ENCODE peak calls at places on chromosomes 1 and 21, in eight cellular contexts. S is uterus, E is GM12892, L is lower leg skin, T is ovary, P is right lobe of liver, H is A549, N is GM12891. U is an unnamed sample.

GRCh38 chr1:31696246-31696645 is 7.6 kb downstream of the COL16A1 start:
- DNase-seq in S (no peak), E (no peak), L (no peak), T (no peak), P (no peak), H (no peak), N (no peak), U (no peak)

GRCh38 chr1:90705910-90706309 is 11.2 kb downstream of the BARHL2 start:
- DNase-seq in S (no peak), E (no peak), L (no peak), T (no peak), P (no peak), H (no peak), N (no peak), U (no peak)

GRCh38 chr1:101238041-101238515 is 1.3 kb downstream of the S1PR1 start:
- DNase-seq in S (no peak), E (no peak), L (no peak), T (no peak), P (peak), H (no peak), N (no peak), U (no peak)

GRCh38 chr21:44535963-44536362 is 4.0 kb downstream of the KRTAP10-1 start:
- DNase-seq in S (no peak), E (no peak), L (no peak), T (no peak), P (no peak), H (no peak), N (no peak), U (peak)

GRCh38 chr1:207811920-207812720 is 60.3 kb downstream of the CD46 start:
- DNase-seq in S (no peak), E (no peak), L (peak), T (peak), P (peak), H (peak), N (no peak), U (no peak)

GRCh38 chr1:6490181-6491075 is 1.0 kb downstream of the PLEKHG5 start:
- DNase-seq in S (peak), E (peak), L (no peak), T (peak), P (peak), H (peak), N (peak), U (no peak)

GRCh38 chr1:149977345-149977744 is 33.2 kb downstream of the OTUD7B start:
- DNase-seq in S (no peak), E (no peak), L (no peak), T (no peak), P (no peak), H (no peak), N (no peak), U (no peak)

GRCh38 chr1:30523055-30524020 is 200.0 kb downstream of the MATN1 start:
- DNase-seq in S (no peak), E (no peak), L (no peak), T (no peak), P (no peak), H (no peak), N (no peak), U (peak)

GRCh38 chr1:18831656-18832055 is 27.8 kb downstream of the TAS1R2 start:
- DNase-seq in S (no peak), E (no peak), L (no peak), T (no peak), P (no peak), H (no peak), N (no peak), U (no peak)

GRCh38 chr1:69976896-69977295 is 228.5 kb downstream of the LRRC40 start:
- DNase-seq in S (no peak), E (no peak), L (no peak), T (no peak), P (no peak), H (no peak), N (no peak), U (no peak)

GRCh38 chr1:59885160-59885832 is 41.3 kb downstream of the CYP2J2 start:
- DNase-seq in S (no peak), E (no peak), L (no peak), T (no peak), P (no peak), H (no peak), N (no peak), U (no peak)

GRCh38 chr1:236164273-236164672 is 21.9 kb downstream of the GPR137B start:
- DNase-seq in S (no peak), E (no peak), L (no peak), T (no peak), P (peak), H (no peak), N (no peak), U (no peak)

GRCh38 chr1:234781241-234782056 is 171.5 kb upstream of the IRF2BP2 start:
- DNase-seq in S (no peak), E (no peak), L (no peak), T (no peak), P (no peak), H (peak), N (no peak), U (no peak)

GRCh38 chr1:111990878-111991760 is 1.7 kb upstream of the KCND3 start:
- DNase-seq in S (peak), E (no peak), L (peak), T (peak), P (peak), H (peak), N (no peak), U (no peak)

GRCh38 chr1:108561731-108562326 is 1.9 kb downstream of the EEIG2 start:
- DNase-seq in S (peak), E (peak), L (no peak), T (peak), P (peak), H (peak), N (peak), U (no peak)

GRCh38 chr1:152110365-152110859 is 4.8 kb downstream of the TCHH start:
- DNase-seq in S (no peak), E (no peak), L (no peak), T (no peak), P (peak), H (peak), N (no peak), U (no peak)

GRCh38 chr1:160759740-160760139 is 20.7 kb downstream of the SLAMF7 start:
- DNase-seq in S (no peak), E (no peak), L (no peak), T (no peak), P (no peak), H (no peak), N (no peak), U (no peak)

GRCh38 chr1:203636306-203636705 is 9.7 kb downstream of the ATP2B4 start:
- DNase-seq in S (peak), E (no peak), L (no peak), T (no peak), P (no peak), H (no peak), N (no peak), U (peak)

GRCh38 chr1:173056355-173056754 is 5.6 kb upstream of the TNFSF18 start:
- DNase-seq in S (no peak), E (no peak), L (peak), T (no peak), P (no peak), H (no peak), N (no peak), U (no peak)

GRCh38 chr1:2591581-2592261 is 5.1 kb downstream of the PRXL2B start:
- DNase-seq in S (peak), E (no peak), L (no peak), T (peak), P (peak), H (no peak), N (no peak), U (no peak)

GRCh38 chr1:2593251-2593878 is 6.8 kb downstream of the PRXL2B start:
- DNase-seq in S (peak), E (no peak), L (no peak), T (peak), P (peak), H (no peak), N (peak), U (peak)

GRCh38 chr1:2594001-2594640 is 7.5 kb downstream of the PRXL2B start:
- DNase-seq in S (peak), E (no peak), L (no peak), T (peak), P (peak), H (no peak), N (peak), U (peak)

GRCh38 chr1:2591233-2591580 is 4.6 kb downstream of the PRXL2B start:
- DNase-seq in S (no peak), E (no peak), L (no peak), T (no peak), P (no peak), H (no peak), N (no peak), U (no peak)

DNA sequence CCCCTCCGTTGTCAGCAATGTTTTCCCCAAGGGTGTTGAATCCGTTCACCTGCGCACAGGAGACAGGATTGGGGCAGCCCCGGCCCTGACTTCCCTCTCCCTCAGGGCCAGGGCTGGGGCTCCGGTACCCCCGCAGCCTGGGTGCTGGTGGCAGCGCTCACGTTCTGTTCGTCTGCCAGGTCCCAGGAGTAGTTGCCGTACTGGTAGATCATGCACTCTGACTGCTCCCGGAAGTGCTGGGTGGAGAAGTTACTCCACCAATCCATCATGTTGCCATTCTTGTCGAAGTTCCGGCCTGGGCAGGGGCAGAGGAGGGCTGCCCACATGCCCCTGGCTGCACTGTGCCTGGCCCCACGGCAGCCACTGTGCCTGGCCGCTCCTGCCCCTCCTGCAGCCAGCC is 6.1 kb downstream of the PRXL2B start:
- DNase-seq in S (peak), E (no peak), L (no peak), T (peak), P (peak), H (no peak), N (no peak), U (peak)
- TF ChIP-seq POLR2A in S (no peak), E (no peak), L (no peak), T (no peak), P (no peak), H (no peak), N (no peak), U (no peak)

GRCh38 chr1:246020231-246020954 is 486.7 kb downstream of the SMYD3 start:
- DNase-seq in S (no peak), E (no peak), L (no peak), T (no peak), P (no peak), H (no peak), N (no peak), U (no peak)
- TF ChIP-seq POLR2A in S (no peak), E (no peak), L (no peak), T (no peak), P (no peak), H (no peak), N (no peak), U (no peak)

GRCh38 chr1:46183119-46183842 is 7.0 kb upstream of the P3R3URF start:
- DNase-seq in S (peak), E (no peak), L (peak), T (peak), P (peak), H (peak), N (no peak), U (no peak)
- TF ChIP-seq POLR2A in S (peak), E (no peak), L (no peak), T (no peak), P (peak), H (no peak), N (no peak), U (no peak)

GRCh38 chr1:244654284-244655038 is 1.5 kb downstream of the DESI2 start:
- DNase-seq in S (no peak), E (no peak), L (no peak), T (no peak), P (no peak), H (no peak), N (no peak), U (no peak)

GRCh38 chr1:244653439-244654283 is 735 bp downstream of the DESI2 start:
- DNase-seq in S (no peak), E (no peak), L (peak), T (peak), P (peak), H (peak), N (no peak), U (peak)

GRCh38 chr1:244655186-244655585 is 2.3 kb downstream of the DESI2 start:
- DNase-seq in S (no peak), E (no peak), L (no peak), T (no peak), P (no peak), H (no peak), N (no peak), U (no peak)

GRCh38 chr1:244651956-244652698 is 799 bp upstream of the DESI2 start:
- DNase-seq in S (no peak), E (no peak), L (no peak), T (no peak), P (no peak), H (no peak), N (no peak), U (no peak)

DNA sequence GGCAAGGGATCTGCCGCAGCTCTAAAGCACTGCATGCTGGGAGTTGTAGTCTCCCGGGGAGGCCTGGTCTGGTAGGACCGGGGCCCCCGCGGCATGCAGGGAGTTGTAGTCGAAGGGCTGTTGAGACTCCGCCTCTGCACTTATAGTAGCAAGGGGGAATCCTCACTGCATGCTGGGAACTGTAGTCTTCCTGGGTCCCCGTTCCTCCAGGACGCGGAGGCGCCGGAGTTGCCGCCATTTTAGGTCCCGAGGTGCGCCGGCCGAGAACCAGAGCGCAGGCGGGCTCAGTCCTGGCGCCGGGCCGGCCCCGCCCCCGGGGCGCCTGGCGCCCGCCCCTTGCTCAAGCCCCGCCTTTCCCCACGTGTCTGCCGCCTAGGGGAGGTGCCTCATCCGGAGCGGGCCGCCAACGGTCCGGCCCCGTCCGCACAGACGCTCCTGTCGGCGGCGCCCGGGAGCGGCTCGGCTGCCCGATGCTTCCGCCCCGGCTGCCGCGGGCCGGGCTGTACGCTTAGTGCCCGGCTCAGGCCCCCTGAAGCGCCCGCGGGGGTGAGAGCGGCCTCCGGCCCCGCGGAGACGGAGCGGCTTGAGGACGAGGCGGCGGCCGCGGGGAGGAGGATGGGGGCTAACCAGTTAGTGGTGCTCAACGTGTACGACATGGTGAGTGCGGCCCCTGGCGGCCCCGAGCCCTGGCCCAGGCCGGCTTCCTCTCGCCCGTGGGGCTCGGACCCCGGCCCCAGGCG is at the start of gene DESI2:
- DNase-seq in S (peak), E (peak), L (peak), T (peak), P (peak), H (peak), N (peak), U (peak)
- TF ChIP-seq POLR2A in S (peak), E (peak), L (peak), T (peak), P (peak), H (peak), N (peak), U (peak)

DNA sequence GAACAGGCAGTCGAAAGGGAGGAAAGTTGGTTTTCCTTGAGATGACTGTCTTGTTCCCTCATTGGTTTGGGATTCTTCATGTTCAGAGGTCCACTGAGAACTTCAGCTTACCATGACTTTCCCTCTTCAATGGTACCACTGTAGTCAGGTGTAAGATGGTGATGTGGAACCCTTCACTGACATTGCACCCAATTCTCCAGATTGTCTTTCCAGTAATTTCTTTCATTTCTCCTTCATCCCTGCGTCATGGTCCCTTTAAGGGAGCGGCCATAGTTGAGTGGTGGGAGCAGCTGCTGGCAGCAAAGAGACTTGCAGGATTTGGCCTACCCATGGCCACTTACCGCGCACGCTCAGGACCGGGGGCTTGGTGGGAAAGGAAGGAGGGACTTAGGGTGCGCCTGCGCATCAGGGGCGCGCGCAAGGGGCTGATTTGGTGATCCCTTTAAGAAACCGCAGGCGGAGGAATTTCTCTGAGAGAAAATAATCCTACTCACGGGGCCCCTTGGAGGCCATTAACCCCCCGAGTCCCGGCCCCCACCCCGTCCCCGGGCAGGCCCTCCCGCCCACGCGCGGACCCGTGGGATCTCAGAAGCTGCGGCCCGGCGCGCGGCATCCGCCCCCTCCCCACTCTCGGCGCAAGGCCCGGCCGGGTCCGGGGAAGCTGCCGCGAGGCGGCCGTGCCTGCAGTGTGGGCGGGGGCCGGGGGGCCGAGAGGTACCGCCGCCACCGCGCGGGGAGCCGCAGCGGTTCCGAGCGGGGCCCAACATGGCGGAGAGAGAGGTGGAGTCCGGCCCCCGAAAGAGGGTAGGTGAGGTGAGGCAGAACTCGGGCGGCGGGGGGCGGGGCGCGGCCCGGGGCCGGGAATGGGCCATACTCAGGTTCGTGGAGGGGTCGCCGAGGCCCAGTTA is at the start of gene ZMYM4:
- DNase-seq in S (peak), E (peak), L (peak), T (peak), P (peak), H (peak), N (peak), U (peak)
- TF ChIP-seq POLR2A in S (no peak), E (peak), L (no peak), T (peak), P (peak), H (peak), N (no peak), U (no peak)

DNA sequence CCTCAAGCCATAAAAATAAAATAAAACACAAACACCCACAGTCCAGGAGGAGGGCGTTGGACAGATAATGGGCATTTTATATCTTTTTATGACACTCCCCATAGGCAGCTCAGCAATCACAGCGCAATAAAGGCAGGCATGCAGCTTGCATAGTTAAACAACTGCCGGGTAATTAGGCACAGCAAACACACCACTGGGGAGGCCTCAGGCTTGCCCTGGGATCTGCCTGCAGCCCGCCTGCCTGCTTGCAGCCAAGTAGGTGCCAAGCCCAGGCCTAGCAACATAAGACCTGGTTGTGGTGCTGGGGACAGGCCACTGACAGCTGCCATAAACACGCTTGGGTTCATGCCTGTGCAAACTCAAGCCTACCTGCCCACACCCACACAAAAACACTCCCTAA is 54.2 kb downstream of the DMAP1 start:
- DNase-seq in S (no peak), E (no peak), L (no peak), T (no peak), P (no peak), H (no peak), N (no peak), U (no peak)
- TF ChIP-seq POLR2A in S (no peak), E (no peak), L (no peak), T (no peak), P (no peak), H (no peak), N (no peak), U (no peak)

GRCh38 chr1:33181906-33182305 is at the start of gene TRIM62:
- DNase-seq in S (peak), E (peak), L (peak), T (peak), P (peak), H (peak), N (peak), U (peak)
- TF ChIP-seq POLR2A in S (no peak), E (no peak), L (no peak), T (peak), P (peak), H (peak), N (no peak), U (no peak)

GRCh38 chr1:89594096-89594740 is 38.7 kb upstream of the LRRC8C start:
- DNase-seq in S (no peak), E (no peak), L (no peak), T (no peak), P (no peak), H (no peak), N (no peak), U (no peak)

GRCh38 chr1:89590341-89591080 is 42.4 kb upstream of the LRRC8C start:
- DNase-seq in S (no peak), E (no peak), L (no peak), T (no peak), P (no peak), H (no peak), N (no peak), U (no peak)

GRCh38 chr1:89587728-89588127 is 45.2 kb upstream of the LRRC8C start:
- DNase-seq in S (no peak), E (no peak), L (no peak), T (no peak), P (no peak), H (no peak), N (no peak), U (no peak)

GRCh38 chr1:89588480-89588879 is 44.4 kb upstream of the LRRC8C start:
- DNase-seq in S (no peak), E (no peak), L (no peak), T (no peak), P (no peak), H (no peak), N (no peak), U (no peak)

GRCh38 chr1:89589515-89589914 is 43.4 kb upstream of the LRRC8C start:
- DNase-seq in S (no peak), E (no peak), L (no peak), T (no peak), P (no peak), H (no peak), N (no peak), U (no peak)
- TF ChIP-seq POLR2A in S (no peak), E (no peak), L (no peak), T (no peak), P (no peak), H (no peak), N (no peak), U (no peak)